ENCODE peak calls at places on chromosome 7, in seven cellular contexts. W is skeletal muscle cell; A is NB4; M is GM12878; Q is GM19239; J is activated effector memory CD4-positive, alpha-beta T cell treated with Interleukin-2 at 50 U/mL for 16 hours; B is activated gamma-delta T cell treated with anti-CD3 and anti-CD28 coated beads, Interleukin-2, amount 50 U/mL, for 16 hours. G is an unnamed sample.

GRCh38 chr7:50826371-50827172 is 43.9 kb upstream of the GRB10 start:
- DNase-seq in Q (no peak), J (no peak), A (peak), B (no peak), W (peak), M (no peak), G (no peak)

GRCh38 chr7:832292-832967 is at the start of gene SUN1:
- DNase-seq in A (no peak), J (peak), B (peak), W (no peak), M (peak), Q (peak), G (peak)

GRCh38 chr7:18102576-18102975 is 74.9 kb upstream of the PRPS1L1 start:
- DNase-seq in W (no peak), M (no peak), Q (no peak), J (no peak), B (no peak), A (no peak), G (no peak)

GRCh38 chr7:148856035-148856881 is 27.8 kb downstream of the EZH2 start:
- DNase-seq in M (no peak), Q (no peak), J (peak), A (peak), W (no peak), B (peak), G (peak)

GRCh38 chr7:150420987-150421674 is 29.3 kb upstream of the GIMAP8 start:
- DNase-seq in A (peak), B (peak), W (no peak), M (no peak), Q (no peak), J (peak), G (peak)

GRCh38 chr7:147014596-147014995 is 898.0 kb downstream of the CNTNAP2 start:
- DNase-seq in Q (no peak), B (no peak), A (no peak), M (no peak), J (no peak), W (no peak), G (no peak)

GRCh38 chr7:130152270-130153141 is 52.7 kb downstream of the TMEM209 start:
- DNase-seq in B (no peak), M (no peak), Q (no peak), J (no peak), W (peak), A (peak), G (no peak)

GRCh38 chr7:80224416-80224815 is 89.8 kb downstream of the GNAI1 start:
- DNase-seq in Q (no peak), J (no peak), A (no peak), B (no peak), M (no peak), W (no peak), G (no peak)

GRCh38 chr7:23462846-23463245 is 7.4 kb downstream of the IGF2BP3 start:
- DNase-seq in A (peak), W (no peak), Q (no peak), B (no peak), M (no peak), J (no peak), G (peak)

GRCh38 chr7:17301491-17302101 is 3.1 kb downstream of the AHR start:
- DNase-seq in J (no peak), M (no peak), Q (no peak), B (peak), A (peak), W (no peak), G (no peak)

GRCh38 chr7:42057331-42057730 is 179.7 kb downstream of the GLI3 start:
- DNase-seq in W (no peak), A (no peak), B (no peak), Q (no peak), M (no peak), J (no peak), G (no peak)

G was measured in GM20000.